ENCODE peak calls at places on chromosomes 7 and 10, in ten cellular contexts. O is coronary artery, H is thyroid gland, Z is IMR-90, S is neural progenitor cell, Y is Panc1, W is brain microvascular endothelial cell, J is prostate gland, T is lower lobe of right lung, Q is PC-3. F is an unnamed sample.

GRCh38 chr10:79185067-79185774 is 116.5 kb downstream of the ZMIZ1 start:
- DNase-seq in H (no peak), Y (no peak), S (peak; percentile 62), J (no peak), O (no peak), Q (no peak), Z (peak; percentile 41), T (no peak), W (no peak), F (no peak)

GRCh38 chr7:71626206-71626605 is 494.3 kb downstream of the GALNT17 start:
- DNase-seq in T (no peak), Y (no peak), W (peak; percentile 76), Q (no peak), H (no peak), O (no peak), Z (no peak), J (no peak), S (peak; percentile 45), F (no peak)

GRCh38 chr10:5964736-5965135 is 12.6 kb downstream of the IL15RA start:
- DNase-seq in J (no peak), O (no peak), T (peak; percentile 24), Q (no peak), H (no peak), S (no peak), Y (no peak), W (no peak), Z (no peak), F (no peak)

GRCh38 chr7:140478361-140479061 is 794 bp downstream of the MKRN1 start:
- DNase-seq in T (peak; percentile 57), Z (peak; percentile 27), H (peak; percentile 38), Y (no peak), W (peak; percentile 22), S (peak; percentile 86), J (peak; percentile 12), Q (peak; percentile 25), O (no peak), F (no peak)

GRCh38 chr10:130045091-130045652 is 65.5 kb downstream of the C10orf143 start:
- DNase-seq in Y (no peak), T (no peak), O (peak; percentile 62), J (no peak), Q (peak; percentile 19), S (peak; percentile 63), Z (no peak), W (no peak), H (no peak), F (no peak)

GRCh38 chr7:140209866-140210609 is 33.3 kb upstream of the KDM7A start:
- DNase-seq in Z (no peak), Y (no peak), S (no peak), W (no peak), Q (no peak), H (no peak), O (no peak), T (peak; percentile 61), J (no peak), F (peak; percentile 91)

GRCh38 chr7:150515248-150515647 is 576 bp downstream of the GIMAP7 start:
- DNase-seq in H (no peak), W (no peak), Y (no peak), S (no peak), T (no peak), J (no peak), Z (no peak), Q (no peak), O (no peak), F (no peak)

GRCh38 chr7:157737151-157738063 is 400.6 kb downstream of the DNAJB6 start:
- DNase-seq in Z (no peak), W (no peak), H (no peak), S (peak; percentile 44), O (no peak), Y (no peak), T (no peak), J (no peak), Q (no peak), F (no peak)

GRCh38 chr7:151677581-151678226 is 158.0 kb upstream of the RHEB start:
- DNase-seq in T (no peak), Z (no peak), J (peak; percentile 56), O (no peak), W (no peak), S (no peak), H (no peak), Q (no peak), Y (no peak), F (no peak)

GRCh38 chr7:84701524-84702306 is 485.1 kb downstream of the SEMA3D start:
- DNase-seq in J (no peak), W (peak; percentile 98), Z (peak; percentile 98), O (no peak), Q (peak; percentile 67), H (no peak), S (peak; percentile 22), T (no peak), Y (peak; percentile 46), F (no peak)

GRCh38 chr10:80452069-80452468 is 2.0 kb upstream of the TSPAN14 start:
- DNase-seq in O (no peak), T (no peak), Z (no peak), Q (no peak), W (no peak), Y (no peak), S (no peak), J (no peak), H (no peak), F (no peak)

GRCh38 chr10:80453392-80453714 is 757 bp upstream of the TSPAN14 start:
- DNase-seq in T (no peak), S (no peak), O (no peak), Q (no peak), W (no peak), H (no peak), J (no peak), Y (no peak), Z (no peak), F (peak; percentile 80)

GRCh38 chr10:80453715-80454525 is at the start of gene TSPAN14:
- DNase-seq in S (peak; percentile 94), O (peak; percentile 93), T (peak; percentile 92), Z (peak; percentile 79), Q (no peak), H (peak; percentile 90), J (peak; percentile 81), W (peak; percentile 66), Y (no peak), F (peak; percentile 97)

GRCh38 chr10:80451132-80451531 is 3.0 kb upstream of the TSPAN14 start:
- DNase-seq in Y (no peak), Q (no peak), W (no peak), Z (no peak), J (no peak), O (no peak), S (no peak), H (no peak), T (no peak), F (no peak)

DNA sequence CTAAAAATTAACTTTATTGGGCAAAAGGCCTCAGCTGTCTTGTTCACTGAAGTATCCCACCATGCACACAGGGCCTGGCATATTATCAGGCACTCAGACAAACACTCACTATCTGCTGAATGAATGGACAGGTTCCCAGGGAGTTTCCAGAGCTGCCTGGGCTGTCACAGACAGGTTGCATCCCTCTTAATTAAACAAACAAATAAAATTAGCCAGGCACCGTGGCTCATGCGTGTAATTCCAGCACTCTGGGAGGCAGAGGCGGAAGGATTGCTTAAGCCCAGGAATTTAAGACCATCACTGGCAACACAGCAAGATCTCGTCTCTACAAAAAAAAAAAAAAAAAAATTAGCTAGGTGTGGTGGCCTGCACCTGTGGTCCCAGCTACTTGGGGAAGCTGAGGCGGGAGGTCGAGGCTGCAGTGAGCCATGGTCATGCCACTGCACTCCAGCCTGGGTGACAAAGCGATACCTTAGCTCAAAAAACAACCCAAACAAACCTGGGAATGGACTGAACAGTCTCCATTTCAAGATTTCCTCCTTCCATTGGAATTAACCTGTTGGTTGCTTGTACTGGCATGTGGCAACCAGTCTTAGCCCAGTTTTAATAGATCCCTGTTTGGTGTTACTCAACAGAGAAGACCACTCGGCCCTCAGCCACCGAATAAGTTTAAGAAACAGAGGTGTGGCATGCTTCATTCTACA is 1.3 kb upstream of the TSPAN14 start:
- DNase-seq in O (no peak), W (no peak), Q (no peak), J (no peak), Z (no peak), T (no peak), S (no peak), H (peak; percentile 56), Y (no peak), F (no peak)
- H3K27ac ChIP-seq in O (peak overlapping the region; percentile 89), W (no peak overlapping the region), Q (no peak overlapping the region), J (peak overlapping the region; percentile 90), Z (no peak overlapping the region), T (peak overlapping the region; percentile 86), S (no peak overlapping the region), H (peak overlapping the region; percentile 97), Y (peak overlapping the region; percentile 93), F (peak overlapping the region; percentile 71)

GRCh38 chr10:108911814-108912541 is 1011.3 kb downstream of the XPNPEP1 start:
- DNase-seq in W (no peak), O (no peak), T (peak; percentile 48), Q (peak; percentile 82), Z (peak; percentile 51), Y (no peak), H (peak; percentile 59), S (peak; percentile 93), J (no peak), F (no peak)
- H3K4me3 ChIP-seq in W (peak overlapping the region; percentile 65), O (peak overlapping the region; percentile 61), T (peak overlapping the region; percentile 44), Q (peak overlapping the region; percentile 81), Z (peak overlapping the region; percentile 58), Y (peak overlapping the region; percentile 32), H (peak overlapping the region; percentile 25), S (peak overlapping the region; percentile 81), J (peak overlapping the region; percentile 11), F (peak overlapping the region; percentile 20)

DNA sequence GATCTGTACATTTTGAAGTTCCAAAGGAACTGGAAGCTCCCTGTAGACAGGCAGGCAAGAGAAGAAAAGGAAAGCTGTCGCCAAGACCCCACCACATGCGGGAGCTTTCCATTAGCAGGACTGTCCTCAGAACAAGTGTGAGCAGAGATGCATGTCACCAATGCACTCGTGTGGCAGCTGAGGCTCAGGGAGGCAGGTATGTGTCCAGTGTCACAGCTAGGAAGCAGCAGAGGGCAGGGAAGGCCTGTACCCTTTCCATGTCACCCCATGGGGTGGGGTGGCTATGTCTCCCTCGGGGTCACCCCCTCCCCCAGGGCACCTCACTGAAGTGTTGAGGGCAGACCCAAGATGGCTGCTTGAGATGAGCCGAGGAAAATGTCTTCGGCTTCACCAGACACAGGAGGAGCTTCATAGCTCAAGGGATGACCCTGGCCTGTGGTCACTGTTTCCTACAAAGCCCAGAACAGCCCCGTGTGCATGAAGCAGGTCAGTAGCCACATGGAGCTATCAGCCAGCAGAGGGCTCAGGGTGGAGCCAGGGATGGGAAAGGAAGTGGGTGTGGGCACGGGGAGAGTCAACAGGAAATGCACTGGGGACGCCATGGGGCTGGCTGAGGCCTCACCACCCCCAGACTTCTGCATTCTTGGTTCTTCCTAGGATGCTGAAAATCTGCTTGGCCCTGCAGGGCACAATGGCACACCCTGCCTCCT is 96.6 kb downstream of the FAM53B start:
- DNase-seq in O (no peak), H (peak; percentile 35), S (no peak), T (peak; percentile 89), Z (peak; percentile 20), W (peak; percentile 28), J (no peak), Q (peak; percentile 6), Y (no peak), F (peak; percentile 96)
- TF ChIP-seq CTCF in O (no peak), H (no peak), S (no peak), T (peak; percentile 44), Z (no peak), W (peak; percentile 42), J (no peak), Q (peak; percentile 19), Y (no peak), F (peak; percentile 77)

DNA sequence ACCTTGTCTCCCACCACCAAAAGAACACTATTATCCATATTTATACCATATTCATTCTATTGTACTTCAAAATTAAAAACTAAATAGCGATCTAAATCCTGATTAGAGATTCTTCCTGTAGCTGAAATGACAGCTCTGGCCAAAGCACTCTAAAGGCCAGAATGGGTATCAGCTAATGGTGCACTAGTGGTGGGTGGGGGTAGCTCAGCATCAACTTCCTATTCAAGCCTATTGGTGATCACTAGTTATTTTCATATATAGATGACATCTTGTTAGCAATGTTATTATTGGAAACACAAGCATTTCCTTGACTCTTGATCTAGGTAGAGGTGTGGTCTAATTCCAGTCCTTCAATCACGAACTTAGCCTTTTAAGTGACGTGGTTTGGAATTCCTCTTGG is 43.6 kb downstream of the TET1 start:
- DNase-seq in S (no peak), Q (no peak), H (no peak), J (no peak), T (no peak), Y (no peak), O (no peak), W (no peak), Z (no peak), F (no peak)
- H3K27ac ChIP-seq in S (no peak overlapping the region), Q (no peak overlapping the region), H (no peak overlapping the region), J (no peak overlapping the region), T (no peak overlapping the region), Y (no peak overlapping the region), O (no peak overlapping the region), W (no peak overlapping the region), Z (no peak overlapping the region), F (no peak overlapping the region)